ENCODE peak calls at places on chromosomes 1 and 21, in eight cellular contexts. One of them, this sample, is unnamed.

GRCh38 chr21:35059742-35060141 is 10.6 kb upstream of the RUNX1 start:
- DNase-seq in fibroblast of the conjunctiva: no peak
- DNase-seq in HEK293T: no peak
- DNase-seq in NCI-H2081: no peak
- DNase-seq in neural crest cell: no peak
- DNase-seq in activated CD4-positive, alpha-beta T cell treated with anti-CD3 and anti-CD28 coated beads, Interleukin-2, amount 50 U/mL, for 24 hours: no peak
- DNase-seq in stimulated activated CD4-positive, alpha-beta T cell treated with anti-CD3 and anti-CD28 coated beads, Interleukin-4, amount 100 ng/mL, for 24 hours: no peak
- DNase-seq in midbrain: no peak
- DNase-seq in this sample: no peak

GRCh38 chr1:164754088-164754600 is 195.2 kb downstream of the PBX1 start:
- DNase-seq in neural crest cell: no peak
- DNase-seq in NCI-H2081: no peak
- DNase-seq in activated CD4-positive, alpha-beta T cell treated with anti-CD3 and anti-CD28 coated beads, Interleukin-2, amount 50 U/mL, for 24 hours: no peak
- DNase-seq in HEK293T: no peak
- DNase-seq in stimulated activated CD4-positive, alpha-beta T cell treated with anti-CD3 and anti-CD28 coated beads, Interleukin-4, amount 100 ng/mL, for 24 hours: no peak
- DNase-seq in midbrain: peak
- DNase-seq in fibroblast of the conjunctiva: no peak
- DNase-seq in this sample: no peak

GRCh38 chr1:26190373-26190987 is at the start of gene CATSPER4:
- DNase-seq in midbrain: no peak
- DNase-seq in NCI-H2081: no peak
- DNase-seq in HEK293T: peak
- DNase-seq in fibroblast of the conjunctiva: no peak
- DNase-seq in neural crest cell: no peak
- DNase-seq in activated CD4-positive, alpha-beta T cell treated with anti-CD3 and anti-CD28 coated beads, Interleukin-2, amount 50 U/mL, for 24 hours: no peak
- DNase-seq in stimulated activated CD4-positive, alpha-beta T cell treated with anti-CD3 and anti-CD28 coated beads, Interleukin-4, amount 100 ng/mL, for 24 hours: no peak
- DNase-seq in this sample: no peak

GRCh38 chr1:3352952-3353331 is 101.5 kb upstream of the ARHGEF16 start:
- DNase-seq in neural crest cell: no peak
- DNase-seq in HEK293T: peak
- DNase-seq in midbrain: no peak
- DNase-seq in activated CD4-positive, alpha-beta T cell treated with anti-CD3 and anti-CD28 coated beads, Interleukin-2, amount 50 U/mL, for 24 hours: no peak
- DNase-seq in NCI-H2081: no peak
- DNase-seq in stimulated activated CD4-positive, alpha-beta T cell treated with anti-CD3 and anti-CD28 coated beads, Interleukin-4, amount 100 ng/mL, for 24 hours: no peak
- DNase-seq in fibroblast of the conjunctiva: peak
- DNase-seq in this sample: no peak

GRCh38 chr21:17527240-17527639 is 14.4 kb downstream of the CXADR start:
- DNase-seq in stimulated activated CD4-positive, alpha-beta T cell treated with anti-CD3 and anti-CD28 coated beads, Interleukin-4, amount 100 ng/mL, for 24 hours: no peak
- DNase-seq in neural crest cell: no peak
- DNase-seq in NCI-H2081: no peak
- DNase-seq in midbrain: no peak
- DNase-seq in fibroblast of the conjunctiva: peak
- DNase-seq in HEK293T: no peak
- DNase-seq in activated CD4-positive, alpha-beta T cell treated with anti-CD3 and anti-CD28 coated beads, Interleukin-2, amount 50 U/mL, for 24 hours: no peak
- DNase-seq in this sample: no peak

GRCh38 chr21:43276811-43277210 is 108.0 kb downstream of the CRYAA start:
- DNase-seq in stimulated activated CD4-positive, alpha-beta T cell treated with anti-CD3 and anti-CD28 coated beads, Interleukin-4, amount 100 ng/mL, for 24 hours: no peak
- DNase-seq in activated CD4-positive, alpha-beta T cell treated with anti-CD3 and anti-CD28 coated beads, Interleukin-2, amount 50 U/mL, for 24 hours: no peak
- DNase-seq in midbrain: no peak
- DNase-seq in HEK293T: no peak
- DNase-seq in fibroblast of the conjunctiva: no peak
- DNase-seq in NCI-H2081: no peak
- DNase-seq in neural crest cell: no peak
- DNase-seq in this sample: no peak

GRCh38 chr1:211318881-211319280 is 7.8 kb upstream of the TRAF5 start:
- DNase-seq in HEK293T: no peak
- DNase-seq in NCI-H2081: no peak
- DNase-seq in activated CD4-positive, alpha-beta T cell treated with anti-CD3 and anti-CD28 coated beads, Interleukin-2, amount 50 U/mL, for 24 hours: no peak
- DNase-seq in fibroblast of the conjunctiva: no peak
- DNase-seq in midbrain: no peak
- DNase-seq in stimulated activated CD4-positive, alpha-beta T cell treated with anti-CD3 and anti-CD28 coated beads, Interleukin-4, amount 100 ng/mL, for 24 hours: no peak
- DNase-seq in neural crest cell: no peak
- DNase-seq in this sample: no peak

GRCh38 chr1:2229032-2229920 is 1.2 kb downstream of the SKI start:
- DNase-seq in NCI-H2081: peak
- DNase-seq in fibroblast of the conjunctiva: no peak
- DNase-seq in neural crest cell: no peak
- DNase-seq in stimulated activated CD4-positive, alpha-beta T cell treated with anti-CD3 and anti-CD28 coated beads, Interleukin-4, amount 100 ng/mL, for 24 hours: peak
- DNase-seq in midbrain: peak
- DNase-seq in HEK293T: no peak
- DNase-seq in activated CD4-positive, alpha-beta T cell treated with anti-CD3 and anti-CD28 coated beads, Interleukin-2, amount 50 U/mL, for 24 hours: no peak
- DNase-seq in this sample: no peak

GRCh38 chr1:91742848-91743292 is 143.1 kb downstream of the TGFBR3 start:
- DNase-seq in HEK293T: no peak
- DNase-seq in midbrain: no peak
- DNase-seq in activated CD4-positive, alpha-beta T cell treated with anti-CD3 and anti-CD28 coated beads, Interleukin-2, amount 50 U/mL, for 24 hours: no peak
- DNase-seq in fibroblast of the conjunctiva: no peak
- DNase-seq in neural crest cell: no peak
- DNase-seq in stimulated activated CD4-positive, alpha-beta T cell treated with anti-CD3 and anti-CD28 coated beads, Interleukin-4, amount 100 ng/mL, for 24 hours: no peak
- DNase-seq in NCI-H2081: peak
- DNase-seq in this sample: no peak

GRCh38 chr1:233293556-233294446 is 1.7 kb downstream of the PCNX2 start:
- DNase-seq in neural crest cell: no peak
- DNase-seq in stimulated activated CD4-positive, alpha-beta T cell treated with anti-CD3 and anti-CD28 coated beads, Interleukin-4, amount 100 ng/mL, for 24 hours: no peak
- DNase-seq in HEK293T: no peak
- DNase-seq in NCI-H2081: no peak
- DNase-seq in fibroblast of the conjunctiva: no peak
- DNase-seq in midbrain: no peak
- DNase-seq in activated CD4-positive, alpha-beta T cell treated with anti-CD3 and anti-CD28 coated beads, Interleukin-2, amount 50 U/mL, for 24 hours: no peak
- DNase-seq in this sample: no peak

GRCh38 chr1:2165636-2166035 is 28.9 kb downstream of the FAAP20 start:
- DNase-seq in NCI-H2081: no peak
- DNase-seq in midbrain: no peak
- DNase-seq in fibroblast of the conjunctiva: no peak
- DNase-seq in neural crest cell: no peak
- DNase-seq in stimulated activated CD4-positive, alpha-beta T cell treated with anti-CD3 and anti-CD28 coated beads, Interleukin-4, amount 100 ng/mL, for 24 hours: no peak
- DNase-seq in HEK293T: no peak
- DNase-seq in activated CD4-positive, alpha-beta T cell treated with anti-CD3 and anti-CD28 coated beads, Interleukin-2, amount 50 U/mL, for 24 hours: no peak
- DNase-seq in this sample: no peak

GRCh38 chr1:116911166-116911553 is 1.4 kb downstream of the PTGFRN start:
- DNase-seq in fibroblast of the conjunctiva: no peak
- DNase-seq in NCI-H2081: peak
- DNase-seq in activated CD4-positive, alpha-beta T cell treated with anti-CD3 and anti-CD28 coated beads, Interleukin-2, amount 50 U/mL, for 24 hours: no peak
- DNase-seq in stimulated activated CD4-positive, alpha-beta T cell treated with anti-CD3 and anti-CD28 coated beads, Interleukin-4, amount 100 ng/mL, for 24 hours: no peak
- DNase-seq in midbrain: no peak
- DNase-seq in neural crest cell: no peak
- DNase-seq in HEK293T: peak
- DNase-seq in this sample: no peak

GRCh38 chr1:235958021-235958420 is 91.3 kb upstream of the LYST start:
- DNase-seq in neural crest cell: no peak
- DNase-seq in NCI-H2081: no peak
- DNase-seq in activated CD4-positive, alpha-beta T cell treated with anti-CD3 and anti-CD28 coated beads, Interleukin-2, amount 50 U/mL, for 24 hours: no peak
- DNase-seq in stimulated activated CD4-positive, alpha-beta T cell treated with anti-CD3 and anti-CD28 coated beads, Interleukin-4, amount 100 ng/mL, for 24 hours: no peak
- DNase-seq in HEK293T: no peak
- DNase-seq in fibroblast of the conjunctiva: no peak
- DNase-seq in midbrain: no peak
- DNase-seq in this sample: no peak

GRCh38 chr1:22452401-22452963 is 831 bp downstream of the ZBTB40 start:
- DNase-seq in fibroblast of the conjunctiva: peak
- DNase-seq in stimulated activated CD4-positive, alpha-beta T cell treated with anti-CD3 and anti-CD28 coated beads, Interleukin-4, amount 100 ng/mL, for 24 hours: peak
- DNase-seq in NCI-H2081: peak
- DNase-seq in activated CD4-positive, alpha-beta T cell treated with anti-CD3 and anti-CD28 coated beads, Interleukin-2, amount 50 U/mL, for 24 hours: no peak
- DNase-seq in HEK293T: no peak
- DNase-seq in midbrain: peak
- DNase-seq in neural crest cell: no peak
- DNase-seq in this sample: no peak

GRCh38 chr1:109113787-109114568 is at the start of gene ELAPOR1:
- DNase-seq in activated CD4-positive, alpha-beta T cell treated with anti-CD3 and anti-CD28 coated beads, Interleukin-2, amount 50 U/mL, for 24 hours: peak
- DNase-seq in NCI-H2081: peak
- DNase-seq in stimulated activated CD4-positive, alpha-beta T cell treated with anti-CD3 and anti-CD28 coated beads, Interleukin-4, amount 100 ng/mL, for 24 hours: peak
- DNase-seq in fibroblast of the conjunctiva: no peak
- DNase-seq in neural crest cell: peak
- DNase-seq in midbrain: peak
- DNase-seq in HEK293T: no peak
- DNase-seq in this sample: peak

GRCh38 chr1:206925116-206925736 is 3.5 kb upstream of the FCMR start:
- DNase-seq in fibroblast of the conjunctiva: no peak
- DNase-seq in activated CD4-positive, alpha-beta T cell treated with anti-CD3 and anti-CD28 coated beads, Interleukin-2, amount 50 U/mL, for 24 hours: no peak
- DNase-seq in neural crest cell: no peak
- DNase-seq in midbrain: no peak
- DNase-seq in stimulated activated CD4-positive, alpha-beta T cell treated with anti-CD3 and anti-CD28 coated beads, Interleukin-4, amount 100 ng/mL, for 24 hours: peak
- DNase-seq in HEK293T: no peak
- DNase-seq in NCI-H2081: no peak
- DNase-seq in this sample: no peak

GRCh38 chr1:7549277-7549676 is 221.8 kb upstream of the VAMP3 start:
- DNase-seq in HEK293T: no peak
- DNase-seq in midbrain: no peak
- DNase-seq in activated CD4-positive, alpha-beta T cell treated with anti-CD3 and anti-CD28 coated beads, Interleukin-2, amount 50 U/mL, for 24 hours: no peak
- DNase-seq in fibroblast of the conjunctiva: peak
- DNase-seq in neural crest cell: no peak
- DNase-seq in NCI-H2081: no peak
- DNase-seq in stimulated activated CD4-positive, alpha-beta T cell treated with anti-CD3 and anti-CD28 coated beads, Interleukin-4, amount 100 ng/mL, for 24 hours: peak
- DNase-seq in this sample: no peak

GRCh38 chr1:32311709-32312393 is 20.0 kb downstream of the HDAC1 start:
- DNase-seq in activated CD4-positive, alpha-beta T cell treated with anti-CD3 and anti-CD28 coated beads, Interleukin-2, amount 50 U/mL, for 24 hours: no peak
- DNase-seq in stimulated activated CD4-positive, alpha-beta T cell treated with anti-CD3 and anti-CD28 coated beads, Interleukin-4, amount 100 ng/mL, for 24 hours: no peak
- DNase-seq in fibroblast of the conjunctiva: no peak
- DNase-seq in neural crest cell: no peak
- DNase-seq in midbrain: no peak
- DNase-seq in HEK293T: no peak
- DNase-seq in NCI-H2081: no peak
- DNase-seq in this sample: no peak

GRCh38 chr21:40602105-40602504 is 244.9 kb downstream of the DSCAM start:
- DNase-seq in neural crest cell: no peak
- DNase-seq in midbrain: no peak
- DNase-seq in activated CD4-positive, alpha-beta T cell treated with anti-CD3 and anti-CD28 coated beads, Interleukin-2, amount 50 U/mL, for 24 hours: no peak
- DNase-seq in NCI-H2081: no peak
- DNase-seq in fibroblast of the conjunctiva: no peak
- DNase-seq in stimulated activated CD4-positive, alpha-beta T cell treated with anti-CD3 and anti-CD28 coated beads, Interleukin-4, amount 100 ng/mL, for 24 hours: no peak
- DNase-seq in HEK293T: no peak
- DNase-seq in this sample: no peak

GRCh38 chr1:209383907-209384709 is 199.4 kb upstream of the CAMK1G start:
- DNase-seq in neural crest cell: no peak
- DNase-seq in midbrain: no peak
- DNase-seq in fibroblast of the conjunctiva: no peak
- DNase-seq in HEK293T: no peak
- DNase-seq in stimulated activated CD4-positive, alpha-beta T cell treated with anti-CD3 and anti-CD28 coated beads, Interleukin-4, amount 100 ng/mL, for 24 hours: no peak
- DNase-seq in NCI-H2081: no peak
- DNase-seq in activated CD4-positive, alpha-beta T cell treated with anti-CD3 and anti-CD28 coated beads, Interleukin-2, amount 50 U/mL, for 24 hours: no peak
- DNase-seq in this sample: no peak

GRCh38 chr1:14948112-14948652 is 205.4 kb upstream of the TMEM51 start:
- DNase-seq in fibroblast of the conjunctiva: no peak
- DNase-seq in midbrain: no peak
- DNase-seq in HEK293T: no peak
- DNase-seq in neural crest cell: no peak
- DNase-seq in stimulated activated CD4-positive, alpha-beta T cell treated with anti-CD3 and anti-CD28 coated beads, Interleukin-4, amount 100 ng/mL, for 24 hours: no peak
- DNase-seq in activated CD4-positive, alpha-beta T cell treated with anti-CD3 and anti-CD28 coated beads, Interleukin-2, amount 50 U/mL, for 24 hours: no peak
- DNase-seq in NCI-H2081: no peak
- DNase-seq in this sample: no peak

GRCh38 chr1:185694081-185694480 is 40.1 kb upstream of the HMCN1 start:
- DNase-seq in NCI-H2081: no peak
- DNase-seq in stimulated activated CD4-positive, alpha-beta T cell treated with anti-CD3 and anti-CD28 coated beads, Interleukin-4, amount 100 ng/mL, for 24 hours: peak
- DNase-seq in fibroblast of the conjunctiva: no peak
- DNase-seq in HEK293T: no peak
- DNase-seq in midbrain: peak
- DNase-seq in activated CD4-positive, alpha-beta T cell treated with anti-CD3 and anti-CD28 coated beads, Interleukin-2, amount 50 U/mL, for 24 hours: no peak
- DNase-seq in neural crest cell: no peak
- DNase-seq in this sample: no peak

GRCh38 chr1:217109928-217110327 is 386.7 kb upstream of the ESRRG start:
- DNase-seq in activated CD4-positive, alpha-beta T cell treated with anti-CD3 and anti-CD28 coated beads, Interleukin-2, amount 50 U/mL, for 24 hours: no peak
- DNase-seq in fibroblast of the conjunctiva: no peak
- DNase-seq in HEK293T: no peak
- DNase-seq in midbrain: no peak
- DNase-seq in NCI-H2081: no peak
- DNase-seq in neural crest cell: no peak
- DNase-seq in stimulated activated CD4-positive, alpha-beta T cell treated with anti-CD3 and anti-CD28 coated beads, Interleukin-4, amount 100 ng/mL, for 24 hours: no peak
- DNase-seq in this sample: no peak

This sample was measured in stimulated activated CD8-positive, alpha-beta memory T cell treated with anti-CD3 and anti-CD28 coated beads, Interleukin-15, amount 100 ng/mL, for 4 hours.